ENCODE peak calls at places on chromosomes 16 and 17, in seven cellular contexts. B, P, M, Z, H, D and V are unnamed samples.

GRCh38 chr17:75827291-75828050 is 16.7 kb downstream of the UNC13D start:
- DNase-seq in B (no peak), P (peak), M (peak), Z (peak), H (peak), D (peak), V (peak)

GRCh38 chr17:78774956-78775571 is 7.0 kb downstream of the CYTH1 start:
- DNase-seq in B (no peak), P (no peak), M (no peak), Z (no peak), H (peak), D (peak), V (no peak)

GRCh38 chr17:46192484-46193245 is 564 bp downstream of the KANSL1 start:
- DNase-seq in B (no peak), P (peak), M (peak), Z (peak), H (peak), D (peak), V (peak)

GRCh38 chr17:37478187-37478586 is 11.5 kb upstream of the DUSP14 start:
- DNase-seq in B (no peak), P (no peak), M (peak), Z (peak), H (no peak), D (no peak), V (no peak)

GRCh38 chr17:10141436-10141835 is 57.0 kb downstream of the GAS7 start:
- DNase-seq in B (no peak), P (no peak), M (no peak), Z (no peak), H (no peak), D (no peak), V (no peak)

GRCh38 chr16:88437367-88437964 is 15.6 kb upstream of the ZFPM1 start:
- DNase-seq in B (no peak), P (peak), M (no peak), Z (no peak), H (peak), D (no peak), V (peak)

GRCh38 chr16:77905356-77905920 is 116.9 kb upstream of the CLEC3A start:
- DNase-seq in B (no peak), P (peak), M (no peak), Z (no peak), H (no peak), D (no peak), V (no peak)

GRCh38 chr17:35747540-35748017 is 5.5 kb downstream of the GAS2L2 start:
- DNase-seq in B (no peak), P (peak), M (peak), Z (peak), H (peak), D (peak), V (peak)

GRCh38 chr17:44065668-44066203 is 735 bp downstream of the LSM12 start:
- DNase-seq in B (no peak), P (no peak), M (no peak), Z (no peak), H (no peak), D (no peak), V (no peak)

GRCh38 chr17:34511265-34511664 is 68.1 kb upstream of the TMEM132E start:
- DNase-seq in B (no peak), P (no peak), M (no peak), Z (no peak), H (no peak), D (no peak), V (peak)

GRCh38 chr16:57526498-57526897 is 9.9 kb downstream of the CCDC102A start:
- DNase-seq in B (no peak), P (no peak), M (no peak), Z (no peak), H (no peak), D (no peak), V (no peak)

GRCh38 chr16:30491744-30492308 is 19.3 kb downstream of the ITGAL start:
- DNase-seq in B (no peak), P (peak), M (peak), Z (peak), H (peak), D (no peak), V (no peak)

GRCh38 chr17:29046440-29046839 is 3.5 kb downstream of the PIPOX start:
- DNase-seq in B (no peak), P (no peak), M (no peak), Z (no peak), H (no peak), D (no peak), V (no peak)

GRCh38 chr17:17141860-17142552 is 64.1 kb downstream of the PLD6 start:
- DNase-seq in B (no peak), P (peak), M (no peak), Z (no peak), H (no peak), D (peak), V (peak)

GRCh38 chr17:18992454-18993130 is 12.0 kb downstream of the FAM83G start:
- DNase-seq in B (no peak), P (no peak), M (no peak), Z (no peak), H (peak), D (no peak), V (no peak)

GRCh38 chr16:12517310-12517694 is 286.4 kb downstream of the CPPED1 start:
- DNase-seq in B (no peak), P (no peak), M (no peak), Z (no peak), H (no peak), D (no peak), V (no peak)

GRCh38 chr17:65198653-65199382 is 61.6 kb downstream of the RGS9 start:
- DNase-seq in B (no peak), P (peak), M (no peak), Z (no peak), H (no peak), D (no peak), V (no peak)

GRCh38 chr17:57506253-57506911 is 238.7 kb downstream of the CCDC182 start:
- DNase-seq in B (no peak), P (no peak), M (no peak), Z (no peak), H (no peak), D (no peak), V (no peak)

GRCh38 chr16:31868701-31869167 is 4.9 kb upstream of the ZNF267 start:
- DNase-seq in B (peak), P (peak), M (peak), Z (peak), H (peak), D (peak), V (peak)

GRCh38 chr17:38658741-38659345 is 15.9 kb downstream of the EPOP start:
- DNase-seq in B (no peak), P (no peak), M (no peak), Z (no peak), H (no peak), D (no peak), V (peak)

GRCh38 chr17:27741361-27741861 is 58.9 kb downstream of the NOS2 start:
- DNase-seq in B (no peak), P (no peak), M (no peak), Z (no peak), H (no peak), D (no peak), V (no peak)

DNA sequence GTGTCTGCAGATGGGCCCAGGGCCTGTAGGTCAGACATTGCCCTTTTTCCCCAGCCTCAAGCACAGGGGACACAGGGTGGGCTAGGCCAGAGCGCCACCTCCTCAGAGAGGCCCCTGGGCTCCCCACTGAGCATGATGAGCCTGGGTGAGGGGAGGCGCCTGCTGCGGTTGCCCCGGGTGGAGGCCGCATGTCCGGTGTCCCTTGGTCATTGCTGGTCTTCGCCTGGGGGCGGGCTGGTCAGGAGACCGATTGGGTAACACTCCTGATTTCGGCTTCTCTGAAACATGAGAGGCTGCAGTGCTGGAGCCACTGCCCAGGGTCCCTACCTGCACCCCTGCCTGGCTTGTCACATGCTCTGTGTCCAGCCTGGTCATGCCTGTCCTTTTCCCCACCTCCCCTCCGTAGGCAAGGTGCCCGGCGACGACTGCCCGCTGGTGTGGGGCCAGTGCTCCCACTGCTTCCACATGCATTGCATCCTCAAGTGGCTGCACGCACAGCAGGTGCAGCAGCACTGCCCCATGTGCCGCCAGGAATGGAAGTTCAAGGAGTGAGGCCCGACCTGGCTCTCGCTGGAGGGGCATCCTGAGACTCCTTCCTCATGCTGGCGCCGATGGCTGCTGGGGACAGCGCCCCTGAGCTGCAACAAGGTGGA is 2.4 kb upstream of the NPB start:
- DNase-seq in B (no peak), P (no peak), M (peak), Z (no peak), H (no peak), D (no peak), V (no peak)
- TF ChIP-seq POLR2A in B (no peak), P (no peak), M (no peak), Z (no peak), H (no peak), D (no peak), V (no peak)

GRCh38 chr17:80124351-80124981 is 22.5 kb downstream of the EIF4A3 start:
- DNase-seq in B (no peak), P (peak), M (no peak), Z (no peak), H (no peak), D (peak), V (peak)
- TF ChIP-seq CTCF in B (peak), P (peak), M (no peak), Z (no peak), H (no peak), D (no peak), V (no peak)

DNA sequence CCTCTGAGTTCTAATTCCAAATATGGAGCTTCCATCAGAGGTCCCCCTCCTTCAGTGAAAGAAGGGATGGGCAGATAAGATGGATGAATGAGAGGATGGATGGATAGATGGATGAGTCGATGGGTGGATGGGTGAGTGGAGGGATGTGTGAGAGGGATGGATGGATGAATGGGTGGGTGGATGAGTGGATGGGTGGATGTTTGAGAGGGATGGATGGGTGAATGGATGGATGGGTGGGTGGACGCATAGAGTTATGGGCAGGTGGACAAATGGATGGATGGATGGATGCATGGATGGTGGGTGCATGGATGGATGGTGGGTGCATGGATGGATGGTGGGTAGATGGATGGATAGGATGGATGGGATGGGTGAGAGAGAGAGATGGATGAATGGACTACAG is 69.0 kb downstream of the MGAT5B start:
- DNase-seq in B (no peak), P (no peak), M (no peak), Z (no peak), H (no peak), D (no peak), V (no peak)
- H3K4me3 ChIP-seq in B (no peak), P (no peak), M (no peak), Z (no peak), H (no peak), D (no peak), V (no peak)

GRCh38 chr17:49230636-49231562 is at the start of gene PHOSPHO1:
- DNase-seq in B (no peak), P (peak), M (peak), Z (peak), H (peak), D (peak), V (peak)
- TF ChIP-seq POLR2A in B (no peak), P (peak), M (peak), Z (no peak), H (no peak), D (no peak), V (no peak)

GRCh38 chr16:22353933-22354541 is 20.4 kb downstream of the CDR2 start:
- DNase-seq in B (no peak), P (no peak), M (no peak), Z (no peak), H (no peak), D (no peak), V (no peak)
- TF ChIP-seq CTCF in B (no peak), P (no peak), M (no peak), Z (no peak), H (no peak), D (no peak), V (no peak)

DNA sequence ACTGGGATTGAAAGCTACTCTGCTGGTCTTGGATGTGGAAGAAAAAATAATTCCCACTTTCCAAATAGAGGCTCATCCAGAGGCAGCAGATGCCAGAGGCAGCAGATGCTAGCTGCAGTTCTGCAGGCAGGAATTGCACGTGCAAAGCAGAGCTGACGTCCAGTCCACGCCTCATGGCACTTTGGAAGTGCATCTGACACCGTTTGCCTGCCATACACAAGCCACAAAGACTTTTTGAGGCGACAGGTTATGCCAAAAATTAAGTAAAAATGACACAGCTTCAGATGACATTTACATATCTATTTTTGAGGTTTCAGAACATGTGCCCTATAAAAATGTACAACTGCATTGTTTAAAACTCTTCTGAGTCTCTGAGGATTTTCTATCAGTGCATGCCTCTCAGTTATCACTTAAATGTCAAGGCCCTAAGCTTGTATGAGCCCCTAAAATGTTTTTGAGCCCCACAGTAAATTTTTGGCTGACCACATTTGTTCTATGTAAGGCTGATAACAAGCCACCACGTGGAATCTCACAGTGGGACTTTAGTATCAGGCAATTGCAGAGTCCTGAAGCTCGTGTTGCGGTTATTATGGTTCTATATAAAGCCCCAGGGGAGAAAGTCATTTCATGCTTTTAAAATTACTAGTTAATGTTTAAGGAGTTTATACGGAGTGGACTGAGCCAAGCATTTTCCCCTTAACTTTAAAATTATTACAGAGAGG is 239.2 kb downstream of the PRKCA start:
- DNase-seq in B (no peak), P (no peak), M (no peak), Z (no peak), H (no peak), D (no peak), V (peak)
- H3K4me3 ChIP-seq in B (no peak), P (no peak), M (no peak), Z (no peak), H (no peak), D (no peak), V (no peak)

DNA sequence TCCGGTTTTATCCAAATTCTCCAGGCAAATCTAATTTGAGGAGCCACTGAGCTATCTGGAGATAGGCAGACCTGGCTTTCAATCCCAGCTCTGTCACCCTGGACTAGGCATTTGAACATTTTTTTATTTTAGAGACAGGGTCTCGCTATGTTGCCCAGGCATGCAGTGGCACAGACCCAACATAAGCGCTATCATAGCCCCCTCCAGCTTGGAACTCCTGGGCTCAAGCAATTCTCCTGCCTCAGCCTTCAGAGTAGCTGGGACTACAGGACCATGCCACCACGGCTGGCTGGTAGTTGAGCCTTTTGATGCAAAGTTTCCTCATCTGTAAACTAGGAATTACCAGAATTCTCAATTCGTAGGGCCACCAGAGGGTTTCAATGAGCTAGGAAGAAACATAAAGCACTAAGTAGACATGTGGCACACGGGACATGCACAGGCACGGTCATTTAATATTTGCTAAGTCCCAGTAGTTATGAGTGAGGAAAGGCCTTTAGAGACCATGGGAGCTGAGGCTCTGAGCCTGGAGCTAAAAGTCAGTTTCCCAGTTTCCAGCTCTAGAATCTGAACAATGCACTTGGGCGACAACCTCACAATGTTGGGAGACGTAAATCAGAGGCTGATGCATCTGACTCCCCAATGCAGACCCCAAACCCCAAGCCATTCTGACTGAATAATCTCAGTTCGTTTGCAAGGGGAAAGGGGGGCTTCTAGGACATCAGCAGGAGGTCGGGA is 1.1 kb downstream of the ELOB start:
- DNase-seq in B (no peak), P (no peak), M (no peak), Z (no peak), H (no peak), D (peak), V (no peak)
- TF ChIP-seq POLR2A in B (no peak), P (no peak), M (no peak), Z (no peak), H (no peak), D (no peak), V (no peak)